ENCODE peak calls at places on chromosome 17, in ten cellular contexts. Z is left ventricle myocardium inferior, L is uterus, J is cardiac muscle cell, U is neuronal stem cell, I is neural progenitor cell, C is brain microvascular endothelial cell, E is psoas muscle, T is stomach, S is adrenal gland. V is an unnamed sample. For H3K27me3, the result is how much of the 10 kb centered on the place peaks cover.

GRCh38 chr17:4301066-4301465 is 37.3 kb upstream of the ANKFY1 start:
- DNase-seq in J (no peak), C (no peak), I (no peak), Z (no peak), S (no peak), E (no peak), L (no peak), U (no peak), T (no peak), V (no peak)

GRCh38 chr17:10121971-10122707 is 76.3 kb downstream of the GAS7 start:
- DNase-seq in E (no peak), U (no peak), L (peak), T (no peak), Z (peak), S (no peak), I (no peak), J (no peak), C (no peak), V (no peak)

GRCh38 chr17:38509772-38510423 is 81.6 kb downstream of the ARHGAP23 start:
- DNase-seq in Z (no peak), S (no peak), I (no peak), U (no peak), J (no peak), E (peak), L (no peak), T (no peak), C (no peak), V (no peak)

GRCh38 chr17:40958086-40958953 is 8.4 kb downstream of the KRT39 start:
- DNase-seq in L (no peak), C (no peak), Z (no peak), E (no peak), S (no peak), U (no peak), I (no peak), T (peak), J (no peak), V (no peak)

GRCh38 chr17:45260204-45260783 is 1.6 kb downstream of the SPATA32 start:
- DNase-seq in T (no peak), J (no peak), U (no peak), C (no peak), L (no peak), I (no peak), Z (peak), E (peak), S (no peak), V (no peak)

GRCh38 chr17:61806081-61806828 is 57.1 kb downstream of the BRIP1 start:
- DNase-seq in Z (no peak), E (no peak), T (no peak), L (no peak), I (no peak), J (no peak), U (no peak), S (no peak), C (no peak), V (peak)

GRCh38 chr17:34307110-34307509 is 12.1 kb upstream of the CCL8 start:
- DNase-seq in L (no peak), T (no peak), U (no peak), C (no peak), S (no peak), E (peak), I (no peak), Z (peak), J (no peak), V (no peak)

GRCh38 chr17:83004791-83005380 is 74.5 kb upstream of the METRNL start:
- DNase-seq in J (no peak), T (no peak), Z (no peak), I (no peak), L (no peak), U (no peak), E (no peak), S (no peak), C (no peak), V (no peak)

GRCh38 chr17:80416940-80417293 is 1.9 kb downstream of the ENDOV start:
- DNase-seq in E (no peak), J (no peak), T (no peak), C (no peak), L (no peak), Z (no peak), U (no peak), S (no peak), I (no peak), V (no peak)

GRCh38 chr17:73838815-73839214 is 194.6 kb upstream of the SDK2 start:
- DNase-seq in J (no peak), E (no peak), Z (no peak), S (no peak), U (no peak), L (no peak), T (no peak), I (no peak), C (no peak), V (no peak)

GRCh38 chr17:52134641-52135040 is 23.9 kb downstream of the CA10 start:
- DNase-seq in C (no peak), T (no peak), E (no peak), Z (no peak), I (no peak), U (no peak), L (no peak), J (no peak), S (no peak), V (no peak)

GRCh38 chr17:3639981-3640596 is 3.5 kb downstream of the CTNS start:
- DNase-seq in Z (no peak), S (peak), T (peak), I (peak), C (peak), U (no peak), E (no peak), J (peak), L (no peak), V (no peak)

GRCh38 chr17:36074365-36074764 is 10.3 kb downstream of the CCL18 start:
- DNase-seq in L (no peak), U (no peak), I (no peak), E (no peak), C (no peak), T (no peak), S (no peak), Z (no peak), J (no peak), V (no peak)

GRCh38 chr17:45256114-45256966 is 5.6 kb downstream of the SPATA32 start:
- DNase-seq in J (no peak), Z (no peak), L (no peak), S (no peak), U (no peak), T (no peak), E (no peak), C (no peak), I (peak), V (no peak)

GRCh38 chr17:72977768-72978417 is 114.6 kb downstream of the SLC39A11 start:
- DNase-seq in S (no peak), T (no peak), E (no peak), Z (no peak), J (no peak), C (peak), I (no peak), U (no peak), L (no peak), V (no peak)

GRCh38 chr17:28372203-28372944 is 880 bp downstream of the SARM1 start:
- DNase-seq in T (no peak), J (no peak), S (peak), E (peak), L (no peak), U (no peak), I (peak), C (no peak), Z (peak), V (no peak)

GRCh38 chr17:27558341-27558740 is 72.6 kb upstream of the LGALS9 start:
- DNase-seq in C (no peak), Z (no peak), U (no peak), J (no peak), T (no peak), S (no peak), L (no peak), I (no peak), E (no peak), V (no peak)

GRCh38 chr17:45190503-45191282 is 29.0 kb downstream of the HEXIM2 start:
- DNase-seq in Z (no peak), U (no peak), E (no peak), S (no peak), C (no peak), L (no peak), J (no peak), T (no peak), I (no peak), V (no peak)

GRCh38 chr17:40322417-40323315 is 13.7 kb downstream of the RARA start:
- DNase-seq in Z (peak), L (peak), T (peak), J (no peak), I (no peak), U (no peak), C (peak), E (peak), S (peak), V (peak)

GRCh38 chr17:17304521-17304985 is 1.4 kb downstream of the NT5M start:
- DNase-seq in L (no peak), T (no peak), I (no peak), U (no peak), E (no peak), C (no peak), Z (no peak), S (no peak), J (peak), V (peak)

GRCh38 chr17:17305282-17305801 is 2.2 kb downstream of the NT5M start:
- DNase-seq in I (no peak), L (no peak), C (no peak), E (no peak), Z (no peak), J (peak), U (no peak), T (no peak), S (peak), V (peak)

GRCh38 chr17:17300624-17301568 is 2.3 kb upstream of the NT5M start:
- DNase-seq in S (peak), C (peak), T (peak), U (peak), J (peak), L (peak), I (peak), Z (peak), E (peak), V (peak)

GRCh38 chr17:17303847-17304490 is 796 bp downstream of the NT5M start:
- DNase-seq in C (no peak), E (no peak), T (no peak), I (no peak), S (no peak), L (peak), J (no peak), U (no peak), Z (no peak), V (no peak)

GRCh38 chr17:17303010-17303846 is at the start of gene NT5M:
- DNase-seq in I (peak), J (peak), Z (peak), T (peak), L (peak), S (peak), U (peak), E (peak), C (peak), V (peak)
- H3K27me3 ChIP-seq in I (under half), J (under half), Z (under half), T (under half), L (under half), S (under half), U (under half), E (under half), C (under half), V (under half)

GRCh38 chr17:8683355-8683754 is 52.8 kb upstream of the MYH10 start:
- DNase-seq in U (no peak), L (no peak), S (no peak), T (no peak), I (no peak), E (no peak), J (no peak), Z (no peak), C (no peak), V (no peak)
- H3K4me3 ChIP-seq in U (no peak), L (no peak), S (no peak), T (no peak), I (no peak), E (no peak), J (no peak), Z (no peak), C (no peak), V (no peak)

DNA sequence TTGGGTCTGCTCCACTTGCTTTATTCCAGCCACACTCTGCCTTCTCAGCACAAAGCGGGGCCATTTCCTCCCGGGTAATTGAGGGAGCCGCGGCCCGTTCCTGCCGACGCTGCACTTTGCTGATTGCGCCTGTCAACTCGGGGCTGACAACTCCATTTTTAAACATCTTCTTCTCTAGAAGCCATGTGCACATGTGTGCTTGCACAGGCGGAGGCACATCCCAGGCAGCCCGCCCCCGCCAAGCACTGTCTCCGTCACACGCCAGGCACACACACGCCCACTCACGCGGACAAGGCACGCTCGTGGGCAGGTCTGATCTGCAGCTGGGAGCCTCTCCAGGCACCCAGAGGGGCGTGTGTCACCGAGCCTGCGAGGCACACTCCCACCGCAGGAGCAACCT is 63.2 kb downstream of the ENGASE start:
- DNase-seq in U (no peak), L (no peak), J (no peak), Z (no peak), I (no peak), S (no peak), T (no peak), E (no peak), C (no peak), V (no peak)
- H3K27me3 ChIP-seq in U (half or more), L (under half), J (under half), Z (half or more), I (under half), S (under half), T (under half), E (under half), C (under half), V (under half)

DNA sequence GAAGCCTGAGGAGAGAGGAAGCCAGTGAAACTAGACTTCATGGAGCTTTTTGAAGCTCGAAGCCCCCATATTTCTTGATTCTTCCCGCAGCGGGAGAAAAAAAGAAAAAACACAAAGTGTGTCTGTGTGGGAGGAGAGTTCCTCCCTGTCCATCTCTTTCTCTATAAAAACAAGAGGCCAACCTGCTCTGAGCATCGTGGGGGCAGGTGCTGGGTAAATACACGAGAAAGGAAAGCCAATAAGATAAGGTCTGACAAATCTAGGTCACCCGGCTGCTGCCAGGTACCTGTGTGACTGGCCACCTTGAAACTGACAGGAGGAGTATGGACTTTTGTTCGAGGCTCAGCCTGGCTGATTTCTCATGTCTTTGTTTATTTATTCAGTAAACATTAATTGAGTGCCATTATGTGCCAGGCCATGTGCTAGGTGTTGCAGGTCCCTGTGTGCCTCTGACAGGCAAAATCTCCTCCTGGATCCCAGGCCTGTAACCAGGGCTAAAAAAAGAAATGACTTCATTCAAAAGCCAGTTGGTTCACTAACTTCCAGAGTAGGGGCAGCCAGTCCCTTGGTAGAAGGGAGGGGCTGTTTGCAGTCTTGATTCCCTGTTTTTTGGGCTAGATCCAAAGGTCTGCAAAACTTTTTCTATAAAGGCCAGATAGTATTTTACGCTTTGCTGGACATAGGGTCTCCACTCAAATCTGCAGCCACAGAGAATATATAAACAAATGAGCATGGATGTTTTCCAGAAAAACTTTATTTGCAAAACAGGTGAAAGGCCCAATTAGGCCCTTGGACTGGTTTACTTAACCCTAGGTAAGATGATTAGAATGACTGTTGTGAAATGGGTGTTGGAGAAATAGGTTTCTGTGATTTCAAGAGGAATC is 35.6 kb downstream of the YPEL2 start:
- DNase-seq in L (peak), S (peak), I (no peak), C (peak), T (peak), U (no peak), E (no peak), Z (no peak), J (peak), V (no peak)
- H3K4me3 ChIP-seq in L (no peak), S (no peak), I (peak), C (no peak), T (no peak), U (no peak), E (peak), Z (peak), J (peak), V (no peak)

GRCh38 chr17:7411427-7411750 is 3.7 kb downstream of the NLGN2 start:
- DNase-seq in I (no peak), C (no peak), E (no peak), L (no peak), T (no peak), S (no peak), U (no peak), J (no peak), Z (no peak), V (no peak)
- H3K27me3 ChIP-seq in I (under half), C (under half), E (under half), L (under half), T (under half), S (under half), U (under half), J (under half), Z (under half), V (under half)

V was measured in CD4-positive, alpha-beta memory T cell.